ENCODE peak calls at places on chromosomes 5 and 9, in eight cellular contexts. One of them, this sample, is unnamed.

GRCh38 chr9:682633-683508 is 158.6 kb upstream of the DMRT1 start:
- DNase-seq in A549: peak
- DNase-seq in HCT116: no peak
- DNase-seq in K562: no peak
- DNase-seq in GM12878: no peak
- DNase-seq in H1: no peak
- DNase-seq in SK-N-SH: no peak
- DNase-seq in HepG2: peak
- DNase-seq in this sample: peak

GRCh38 chr9:12956805-12957204 is 182.0 kb downstream of the LURAP1L start:
- DNase-seq in A549: no peak
- DNase-seq in HCT116: no peak
- DNase-seq in K562: no peak
- DNase-seq in GM12878: no peak
- DNase-seq in H1: no peak
- DNase-seq in SK-N-SH: no peak
- DNase-seq in HepG2: no peak
- DNase-seq in this sample: no peak

GRCh38 chr9:72465602-72466001 is 55.8 kb upstream of the TMC1 start:
- DNase-seq in A549: no peak
- DNase-seq in HCT116: no peak
- DNase-seq in K562: no peak
- DNase-seq in GM12878: no peak
- DNase-seq in H1: no peak
- DNase-seq in SK-N-SH: no peak
- DNase-seq in HepG2: no peak
- DNase-seq in this sample: peak

GRCh38 chr9:36174731-36175130 is 5.5 kb downstream of the CCIN start:
- DNase-seq in A549: no peak
- DNase-seq in HCT116: no peak
- DNase-seq in K562: no peak
- DNase-seq in GM12878: no peak
- DNase-seq in H1: no peak
- DNase-seq in SK-N-SH: no peak
- DNase-seq in HepG2: no peak
- DNase-seq in this sample: no peak

GRCh38 chr5:15056988-15057592 is 185.5 kb upstream of the ANKH start:
- DNase-seq in A549: no peak
- DNase-seq in HCT116: no peak
- DNase-seq in K562: no peak
- DNase-seq in GM12878: no peak
- DNase-seq in H1: no peak
- DNase-seq in SK-N-SH: no peak
- DNase-seq in HepG2: no peak
- DNase-seq in this sample: no peak

GRCh38 chr9:34665381-34666250 is 3.2 kb upstream of the CCL27 start:
- DNase-seq in A549: peak
- DNase-seq in HCT116: peak
- DNase-seq in K562: peak
- DNase-seq in GM12878: no peak
- DNase-seq in H1: peak
- DNase-seq in SK-N-SH: peak
- DNase-seq in HepG2: peak
- DNase-seq in this sample: peak

GRCh38 chr5:156036640-156037039 is 290.3 kb upstream of the SGCD start:
- DNase-seq in A549: no peak
- DNase-seq in HCT116: no peak
- DNase-seq in K562: no peak
- DNase-seq in GM12878: no peak
- DNase-seq in H1: no peak
- DNase-seq in SK-N-SH: no peak
- DNase-seq in HepG2: no peak
- DNase-seq in this sample: peak

GRCh38 chr5:91641730-91642350 is 258.7 kb upstream of the ARRDC3 start:
- DNase-seq in A549: peak
- DNase-seq in HCT116: peak
- DNase-seq in K562: peak
- DNase-seq in GM12878: no peak
- DNase-seq in H1: no peak
- DNase-seq in SK-N-SH: peak
- DNase-seq in HepG2: peak
- DNase-seq in this sample: peak

GRCh38 chr5:96901841-96902240 is 25.5 kb downstream of the ERAP2 start:
- DNase-seq in A549: no peak
- DNase-seq in HCT116: no peak
- DNase-seq in K562: no peak
- DNase-seq in GM12878: no peak
- DNase-seq in H1: no peak
- DNase-seq in SK-N-SH: no peak
- DNase-seq in HepG2: no peak
- DNase-seq in this sample: no peak

GRCh38 chr9:77977210-77977611 is 54.4 kb downstream of the GNAQ start:
- DNase-seq in A549: peak
- DNase-seq in HCT116: peak
- DNase-seq in K562: peak
- DNase-seq in GM12878: no peak
- DNase-seq in H1: no peak
- DNase-seq in SK-N-SH: peak
- DNase-seq in HepG2: peak
- DNase-seq in this sample: peak

GRCh38 chr9:111198936-111199335 is 131.1 kb downstream of the OR2K2 start:
- DNase-seq in A549: no peak
- DNase-seq in HCT116: no peak
- DNase-seq in K562: no peak
- DNase-seq in GM12878: no peak
- DNase-seq in H1: no peak
- DNase-seq in SK-N-SH: no peak
- DNase-seq in HepG2: no peak
- DNase-seq in this sample: peak
- TF ChIP-seq RAD21 in A549: no peak
- TF ChIP-seq RAD21 in HCT116: no peak
- TF ChIP-seq RAD21 in K562: no peak
- TF ChIP-seq RAD21 in GM12878: no peak
- TF ChIP-seq RAD21 in H1: no peak
- TF ChIP-seq RAD21 in SK-N-SH: no peak
- TF ChIP-seq RAD21 in HepG2: no peak
- TF ChIP-seq RAD21 in this sample: no peak

GRCh38 chr9:95025213-95026170 is 292.0 kb downstream of the FANCC start:
- DNase-seq in A549: peak
- DNase-seq in HCT116: no peak
- DNase-seq in K562: peak
- DNase-seq in GM12878: no peak
- DNase-seq in H1: no peak
- DNase-seq in SK-N-SH: peak
- DNase-seq in HepG2: peak
- DNase-seq in this sample: peak

GRCh38 chr9:95027914-95028854 is 289.3 kb downstream of the FANCC start:
- DNase-seq in A549: peak
- DNase-seq in HCT116: no peak
- DNase-seq in K562: no peak
- DNase-seq in GM12878: no peak
- DNase-seq in H1: no peak
- DNase-seq in SK-N-SH: no peak
- DNase-seq in HepG2: peak
- DNase-seq in this sample: no peak

GRCh38 chr9:95024097-95024671 is 293.3 kb downstream of the FANCC start:
- DNase-seq in A549: peak
- DNase-seq in HCT116: no peak
- DNase-seq in K562: no peak
- DNase-seq in GM12878: no peak
- DNase-seq in H1: no peak
- DNase-seq in SK-N-SH: no peak
- DNase-seq in HepG2: peak
- DNase-seq in this sample: no peak

GRCh38 chr9:95021166-95021886 is 294.8 kb downstream of the AOPEP start:
- DNase-seq in A549: no peak
- DNase-seq in HCT116: no peak
- DNase-seq in K562: no peak
- DNase-seq in GM12878: no peak
- DNase-seq in H1: no peak
- DNase-seq in SK-N-SH: no peak
- DNase-seq in HepG2: no peak
- DNase-seq in this sample: no peak

GRCh38 chr9:95023217-95024003 is 294.1 kb downstream of the FANCC start:
- DNase-seq in A549: peak
- DNase-seq in HCT116: peak
- DNase-seq in K562: no peak
- DNase-seq in GM12878: no peak
- DNase-seq in H1: no peak
- DNase-seq in SK-N-SH: no peak
- DNase-seq in HepG2: peak
- DNase-seq in this sample: peak
- TF ChIP-seq RAD21 in A549: no peak
- TF ChIP-seq RAD21 in HCT116: peak
- TF ChIP-seq RAD21 in K562: no peak
- TF ChIP-seq RAD21 in GM12878: no peak
- TF ChIP-seq RAD21 in H1: no peak
- TF ChIP-seq RAD21 in SK-N-SH: no peak
- TF ChIP-seq RAD21 in HepG2: no peak
- TF ChIP-seq RAD21 in this sample: no peak

DNA sequence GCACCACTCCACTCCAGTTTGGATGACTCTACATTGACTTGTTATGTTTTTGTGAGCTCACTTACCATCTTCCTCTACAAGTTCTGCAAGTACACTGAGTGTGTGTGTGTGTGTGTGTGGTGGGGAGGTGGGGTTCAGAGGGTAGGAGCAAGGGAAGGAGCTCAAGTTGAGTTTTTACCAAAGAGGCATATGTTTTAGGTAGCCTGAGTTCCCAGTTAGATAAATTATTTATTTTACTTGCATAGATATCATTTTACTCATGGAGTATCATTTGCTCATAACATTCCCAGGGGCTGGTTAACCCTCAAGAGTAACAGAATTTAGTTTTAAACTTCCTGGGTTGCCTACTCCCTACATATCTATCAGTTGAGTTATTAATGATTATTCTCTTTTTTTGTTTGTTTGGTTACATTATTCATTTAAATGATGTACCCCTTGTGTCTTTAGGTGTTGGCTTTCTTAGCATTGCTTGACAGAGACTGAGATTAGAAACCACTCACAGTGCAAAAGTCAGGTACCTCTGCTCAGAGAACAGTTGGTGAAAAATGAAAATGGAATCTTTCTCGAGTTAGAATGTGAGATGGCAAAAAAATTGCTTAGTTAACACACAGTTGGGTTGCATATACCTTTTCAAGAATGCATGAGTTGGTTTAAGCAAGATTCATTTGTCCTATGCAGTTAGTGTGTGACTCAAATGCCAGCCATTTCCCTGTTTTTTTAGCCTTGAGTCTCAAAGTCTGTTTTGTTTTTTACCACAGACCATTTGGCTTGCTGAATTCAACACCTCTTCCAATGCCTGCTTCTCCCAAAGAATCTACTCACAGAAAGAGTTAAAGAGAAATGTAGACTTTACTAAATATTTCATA is 29.2 kb downstream of the TNFSF8 start:
- DNase-seq in A549: no peak
- DNase-seq in HCT116: no peak
- DNase-seq in K562: no peak
- DNase-seq in GM12878: no peak
- DNase-seq in H1: no peak
- DNase-seq in SK-N-SH: no peak
- DNase-seq in HepG2: no peak
- DNase-seq in this sample: peak
- TF ChIP-seq RAD21 in A549: no peak
- TF ChIP-seq RAD21 in HCT116: no peak
- TF ChIP-seq RAD21 in K562: no peak
- TF ChIP-seq RAD21 in GM12878: no peak
- TF ChIP-seq RAD21 in H1: no peak
- TF ChIP-seq RAD21 in SK-N-SH: no peak
- TF ChIP-seq RAD21 in HepG2: no peak
- TF ChIP-seq RAD21 in this sample: no peak

GRCh38 chr9:116278326-116278725 is 124.7 kb downstream of the PAPPA start:
- DNase-seq in A549: no peak
- DNase-seq in HCT116: no peak
- DNase-seq in K562: no peak
- DNase-seq in GM12878: no peak
- DNase-seq in H1: no peak
- DNase-seq in SK-N-SH: no peak
- DNase-seq in HepG2: no peak
- DNase-seq in this sample: no peak

GRCh38 chr9:116282598-116282997 is 129.0 kb downstream of the PAPPA start:
- DNase-seq in A549: no peak
- DNase-seq in HCT116: no peak
- DNase-seq in K562: no peak
- DNase-seq in GM12878: no peak
- DNase-seq in H1: no peak
- DNase-seq in SK-N-SH: no peak
- DNase-seq in HepG2: no peak
- DNase-seq in this sample: no peak

GRCh38 chr9:116276651-116277121 is 123.1 kb downstream of the PAPPA start:
- DNase-seq in A549: no peak
- DNase-seq in HCT116: no peak
- DNase-seq in K562: no peak
- DNase-seq in GM12878: no peak
- DNase-seq in H1: peak
- DNase-seq in SK-N-SH: no peak
- DNase-seq in HepG2: no peak
- DNase-seq in this sample: no peak

GRCh38 chr9:116280529-116280928 is 126.9 kb downstream of the PAPPA start:
- DNase-seq in A549: no peak
- DNase-seq in HCT116: no peak
- DNase-seq in K562: no peak
- DNase-seq in GM12878: no peak
- DNase-seq in H1: no peak
- DNase-seq in SK-N-SH: no peak
- DNase-seq in HepG2: no peak
- DNase-seq in this sample: peak

DNA sequence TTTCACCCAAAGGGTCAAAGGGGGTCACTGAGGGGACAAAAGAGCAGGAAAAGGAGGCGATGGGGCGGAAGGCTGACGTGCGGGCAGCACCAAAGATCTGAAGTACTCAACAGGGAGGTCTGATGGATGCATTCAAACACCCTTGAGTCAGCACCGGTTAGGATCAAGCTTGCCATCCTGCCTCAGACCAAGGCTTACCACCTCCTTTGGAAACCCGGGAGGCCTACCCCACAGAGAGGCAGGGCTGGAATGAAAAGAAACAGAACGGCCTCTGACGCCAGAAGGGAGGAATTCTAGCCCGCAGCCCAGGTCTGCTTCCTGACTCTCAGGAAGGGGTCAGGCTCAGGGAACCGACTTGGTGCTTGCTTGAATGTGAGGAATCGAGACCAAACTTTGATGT is 125.6 kb downstream of the PAPPA start:
- DNase-seq in A549: no peak
- DNase-seq in HCT116: no peak
- DNase-seq in K562: no peak
- DNase-seq in GM12878: no peak
- DNase-seq in H1: peak
- DNase-seq in SK-N-SH: no peak
- DNase-seq in HepG2: no peak
- DNase-seq in this sample: no peak
- TF ChIP-seq RAD21 in A549: no peak
- TF ChIP-seq RAD21 in HCT116: no peak
- TF ChIP-seq RAD21 in K562: no peak
- TF ChIP-seq RAD21 in GM12878: no peak
- TF ChIP-seq RAD21 in H1: no peak
- TF ChIP-seq RAD21 in SK-N-SH: no peak
- TF ChIP-seq RAD21 in HepG2: no peak
- TF ChIP-seq RAD21 in this sample: no peak

GRCh38 chr9:130100681-130101080 is 47.0 kb downstream of the GPR107 start:
- DNase-seq in A549: no peak
- DNase-seq in HCT116: no peak
- DNase-seq in K562: no peak
- DNase-seq in GM12878: no peak
- DNase-seq in H1: no peak
- DNase-seq in SK-N-SH: no peak
- DNase-seq in HepG2: no peak
- DNase-seq in this sample: no peak
- TF ChIP-seq RAD21 in A549: no peak
- TF ChIP-seq RAD21 in HCT116: no peak
- TF ChIP-seq RAD21 in K562: no peak
- TF ChIP-seq RAD21 in GM12878: no peak
- TF ChIP-seq RAD21 in H1: no peak
- TF ChIP-seq RAD21 in SK-N-SH: no peak
- TF ChIP-seq RAD21 in HepG2: no peak
- TF ChIP-seq RAD21 in this sample: no peak

This sample was measured in IMR-90.